ENCODE peak calls at places on chromosomes 6 and 20, in four cellular contexts. G is CD8-positive, alpha-beta memory T cell; T is H4; N is AG08396. U is an unnamed sample.

GRCh38 chr20:32336918-32337347 is 21.2 kb upstream of the ASXL1 start:
- DNase-seq in G (no peak), T (peak), N (peak), U (no peak)

GRCh38 chr6:87897581-87898147 is 150.0 kb upstream of the SPACA1 start:
- DNase-seq in N (peak), G (no peak), T (no peak), U (peak)

GRCh38 chr20:37081717-37082289 is 14.0 kb downstream of the RBL1 start:
- DNase-seq in T (no peak), G (peak), N (no peak), U (peak)

GRCh38 chr6:118537579-118537978 is 10.5 kb upstream of the PLN start:
- DNase-seq in N (no peak), T (no peak), G (no peak), U (no peak)

GRCh38 chr6:45920819-45921511 is 94.7 kb downstream of the CLIC5 start:
- DNase-seq in N (no peak), T (no peak), G (no peak), U (no peak)

GRCh38 chr20:9590189-9590588 is 75.8 kb downstream of the LAMP5 start:
- DNase-seq in T (peak), N (peak), G (no peak), U (peak)

GRCh38 chr6:33599413-33599911 is 19.4 kb upstream of the BAK1 start:
- DNase-seq in N (no peak), G (no peak), T (no peak), U (no peak)

GRCh38 chr6:33169286-33170175 is 22.7 kb downstream of the COL11A2 start:
- DNase-seq in N (no peak), T (no peak), G (no peak), U (no peak)

GRCh38 chr20:21101453-21102251 is 4.5 kb downstream of the LINC00237 start:
- DNase-seq in G (no peak), N (peak), T (no peak), U (no peak)

GRCh38 chr20:36092424-36093024 is 62.0 kb upstream of the EPB41L1 start:
- DNase-seq in N (peak), T (no peak), G (peak), U (no peak)

GRCh38 chr6:55174211-55175013 is at the start of gene HCRTR2:
- DNase-seq in N (no peak), G (no peak), T (no peak), U (no peak)

GRCh38 chr6:136952714-136953260 is 30.7 kb downstream of the SLC35D3 start:
- DNase-seq in T (no peak), G (no peak), N (no peak), U (no peak)

GRCh38 chr6:137823826-137824501 is 43.1 kb upstream of the TNFAIP3 start:
- DNase-seq in G (peak), T (no peak), N (peak), U (peak)